ENCODE peak calls at places on chromosomes 16 and 17, in seven cellular contexts. Y, U, C, R, Z, D and O are unnamed samples.

GRCh38 chr17:17540278-17540906 is 44.2 kb upstream of the RASD1 start:
- DNase-seq in Y (no peak), Z (peak), C (no peak), D (no peak), R (no peak), U (no peak), O (no peak)

GRCh38 chr17:81983639-81984373 is 6.4 kb downstream of the ASPSCR1 start:
- DNase-seq in Z (no peak), R (no peak), D (no peak), C (no peak), U (no peak), Y (no peak), O (no peak)

GRCh38 chr17:81646869-81647600 is 9.3 kb downstream of the PDE6G start:
- DNase-seq in Z (no peak), Y (no peak), C (no peak), D (no peak), R (no peak), U (no peak), O (no peak)

GRCh38 chr16:69865701-69866100 is 85.4 kb upstream of the CLEC18A start:
- DNase-seq in Z (no peak), Y (peak), U (peak), R (no peak), C (no peak), D (peak), O (no peak)

GRCh38 chr16:81746566-81746965 is 32.5 kb upstream of the PLCG2 start:
- DNase-seq in R (no peak), D (no peak), Y (no peak), C (no peak), U (no peak), Z (no peak), O (no peak)

GRCh38 chr16:9039208-9039607 is 52.2 kb upstream of the HAPSTR1 start:
- DNase-seq in C (no peak), D (peak), Z (no peak), R (no peak), Y (no peak), U (peak), O (no peak)

GRCh38 chr17:21199311-21199710 is 14.7 kb downstream of the TMEM11 start:
- DNase-seq in U (peak), C (no peak), Z (no peak), Y (no peak), D (peak), R (no peak), O (no peak)

GRCh38 chr16:86901483-86901882 is 323.1 kb downstream of the FOXL1 start:
- DNase-seq in R (no peak), Y (no peak), D (peak), C (no peak), U (peak), Z (no peak), O (no peak)

GRCh38 chr17:49996495-49997255 is 1.7 kb upstream of the DLX3 start:
- DNase-seq in Y (no peak), U (peak), D (peak), C (peak), Z (peak), R (no peak), O (peak)

GRCh38 chr16:65538945-65539344 is 417.1 kb upstream of the CDH11 start:
- DNase-seq in C (no peak), D (peak), Z (no peak), U (peak), R (no peak), Y (no peak), O (no peak)

GRCh38 chr16:28990375-28991040 is 5.7 kb downstream of the LAT start:
- DNase-seq in C (no peak), Y (no peak), U (peak), D (no peak), R (no peak), Z (no peak), O (peak)

GRCh38 chr16:58533751-58534470 is 18.6 kb downstream of the SETD6 start:
- DNase-seq in Y (no peak), D (no peak), U (no peak), Z (no peak), R (no peak), C (no peak), O (no peak)

GRCh38 chr17:17403899-17404576 is 72.8 kb upstream of the MED9 start:
- DNase-seq in D (no peak), R (no peak), C (no peak), U (no peak), Y (peak), Z (peak), O (peak)

GRCh38 chr17:68238488-68238887 is 9.4 kb upstream of the AMZ2 start:
- DNase-seq in U (no peak), Z (no peak), Y (no peak), C (no peak), D (no peak), R (no peak), O (no peak)

GRCh38 chr17:79985361-79985760 is 50.3 kb downstream of the TBC1D16 start:
- DNase-seq in U (no peak), Y (no peak), R (no peak), C (no peak), D (no peak), Z (no peak), O (no peak)

GRCh38 chr16:57781349-57781740 is 20.9 kb downstream of the KIFC3 start:
- DNase-seq in D (no peak), U (no peak), R (no peak), C (no peak), Y (no peak), Z (no peak), O (no peak)

GRCh38 chr17:57016764-57017116 is 38.8 kb downstream of the SCPEP1 start:
- DNase-seq in Z (no peak), C (no peak), U (no peak), R (no peak), D (no peak), Y (no peak), O (no peak)